ENCODE peak calls at places on chromosomes 7 and 10, in nine cellular contexts. One of them, this sample, is unnamed.

GRCh38 chr10:76697923-76698322 is 939.7 kb downstream of the KCNMA1 start:
- DNase-seq in colonic mucosa: no peak
- DNase-seq in T-helper 22 cell: no peak
- DNase-seq in activated CD4-positive, alpha-beta T cell treated with anti-CD3 and anti-CD28 coated beads for 48 hours: no peak
- DNase-seq in GM06990: no peak
- DNase-seq in WERI-Rb-1: no peak
- DNase-seq in HEK293T: peak
- DNase-seq in T-helper 9 cell: no peak
- DNase-seq in activated CD4-positive, CD25-positive, alpha-beta regulatory T cell: no peak
- DNase-seq in this sample: no peak

GRCh38 chr10:81730901-81731300 is 144.1 kb upstream of the NRG3 start:
- DNase-seq in HEK293T: no peak
- DNase-seq in GM06990: no peak
- DNase-seq in activated CD4-positive, CD25-positive, alpha-beta regulatory T cell: no peak
- DNase-seq in activated CD4-positive, alpha-beta T cell treated with anti-CD3 and anti-CD28 coated beads for 48 hours: no peak
- DNase-seq in T-helper 22 cell: no peak
- DNase-seq in colonic mucosa: no peak
- DNase-seq in T-helper 9 cell: no peak
- DNase-seq in WERI-Rb-1: no peak
- DNase-seq in this sample: peak

GRCh38 chr7:94022550-94022949 is 18.4 kb upstream of the BET1 start:
- DNase-seq in GM06990: no peak
- DNase-seq in T-helper 22 cell: no peak
- DNase-seq in T-helper 9 cell: no peak
- DNase-seq in activated CD4-positive, alpha-beta T cell treated with anti-CD3 and anti-CD28 coated beads for 48 hours: peak
- DNase-seq in colonic mucosa: no peak
- DNase-seq in activated CD4-positive, CD25-positive, alpha-beta regulatory T cell: no peak
- DNase-seq in WERI-Rb-1: no peak
- DNase-seq in HEK293T: no peak
- DNase-seq in this sample: peak

GRCh38 chr10:133396035-133396624 is 2.2 kb downstream of the MTG1 start:
- DNase-seq in WERI-Rb-1: no peak
- DNase-seq in activated CD4-positive, CD25-positive, alpha-beta regulatory T cell: no peak
- DNase-seq in HEK293T: no peak
- DNase-seq in colonic mucosa: no peak
- DNase-seq in activated CD4-positive, alpha-beta T cell treated with anti-CD3 and anti-CD28 coated beads for 48 hours: no peak
- DNase-seq in GM06990: no peak
- DNase-seq in T-helper 22 cell: no peak
- DNase-seq in T-helper 9 cell: no peak
- DNase-seq in this sample: no peak

GRCh38 chr10:117987242-117987909 is 59.4 kb downstream of the RAB11FIP2 start:
- DNase-seq in WERI-Rb-1: no peak
- DNase-seq in T-helper 22 cell: no peak
- DNase-seq in T-helper 9 cell: no peak
- DNase-seq in activated CD4-positive, alpha-beta T cell treated with anti-CD3 and anti-CD28 coated beads for 48 hours: no peak
- DNase-seq in HEK293T: no peak
- DNase-seq in GM06990: no peak
- DNase-seq in colonic mucosa: no peak
- DNase-seq in activated CD4-positive, CD25-positive, alpha-beta regulatory T cell: no peak
- DNase-seq in this sample: no peak

GRCh38 chr10:101564490-101564991 is 23.5 kb downstream of the POLL start:
- DNase-seq in HEK293T: no peak
- DNase-seq in T-helper 9 cell: no peak
- DNase-seq in GM06990: no peak
- DNase-seq in T-helper 22 cell: no peak
- DNase-seq in colonic mucosa: peak
- DNase-seq in activated CD4-positive, CD25-positive, alpha-beta regulatory T cell: no peak
- DNase-seq in activated CD4-positive, alpha-beta T cell treated with anti-CD3 and anti-CD28 coated beads for 48 hours: no peak
- DNase-seq in WERI-Rb-1: peak
- DNase-seq in this sample: no peak

GRCh38 chr7:87926581-87927461 is 7.2 kb upstream of the ADAM22 start:
- DNase-seq in T-helper 22 cell: no peak
- DNase-seq in activated CD4-positive, alpha-beta T cell treated with anti-CD3 and anti-CD28 coated beads for 48 hours: no peak
- DNase-seq in T-helper 9 cell: no peak
- DNase-seq in HEK293T: no peak
- DNase-seq in GM06990: peak
- DNase-seq in WERI-Rb-1: no peak
- DNase-seq in activated CD4-positive, CD25-positive, alpha-beta regulatory T cell: no peak
- DNase-seq in colonic mucosa: peak
- DNase-seq in this sample: peak

GRCh38 chr10:102777696-102778530 is 34.2 kb downstream of the WBP1L start:
- DNase-seq in HEK293T: no peak
- DNase-seq in activated CD4-positive, alpha-beta T cell treated with anti-CD3 and anti-CD28 coated beads for 48 hours: no peak
- DNase-seq in T-helper 9 cell: no peak
- DNase-seq in colonic mucosa: no peak
- DNase-seq in GM06990: no peak
- DNase-seq in T-helper 22 cell: no peak
- DNase-seq in WERI-Rb-1: peak
- DNase-seq in activated CD4-positive, CD25-positive, alpha-beta regulatory T cell: no peak
- DNase-seq in this sample: no peak

GRCh38 chr10:117002206-117002605 is 2.8 kb downstream of the SHTN1 start:
- DNase-seq in T-helper 22 cell: no peak
- DNase-seq in GM06990: no peak
- DNase-seq in T-helper 9 cell: no peak
- DNase-seq in WERI-Rb-1: no peak
- DNase-seq in HEK293T: no peak
- DNase-seq in activated CD4-positive, alpha-beta T cell treated with anti-CD3 and anti-CD28 coated beads for 48 hours: no peak
- DNase-seq in activated CD4-positive, CD25-positive, alpha-beta regulatory T cell: no peak
- DNase-seq in colonic mucosa: no peak
- DNase-seq in this sample: no peak

GRCh38 chr10:100996678-100997363 is 2.8 kb upstream of the LZTS2 start:
- DNase-seq in HEK293T: peak
- DNase-seq in GM06990: no peak
- DNase-seq in colonic mucosa: peak
- DNase-seq in T-helper 22 cell: peak
- DNase-seq in WERI-Rb-1: peak
- DNase-seq in activated CD4-positive, CD25-positive, alpha-beta regulatory T cell: no peak
- DNase-seq in T-helper 9 cell: peak
- DNase-seq in activated CD4-positive, alpha-beta T cell treated with anti-CD3 and anti-CD28 coated beads for 48 hours: peak
- DNase-seq in this sample: peak

GRCh38 chr7:100745184-100745583 is 11.8 kb downstream of the ZAN start:
- DNase-seq in T-helper 22 cell: no peak
- DNase-seq in colonic mucosa: no peak
- DNase-seq in activated CD4-positive, alpha-beta T cell treated with anti-CD3 and anti-CD28 coated beads for 48 hours: no peak
- DNase-seq in T-helper 9 cell: no peak
- DNase-seq in activated CD4-positive, CD25-positive, alpha-beta regulatory T cell: no peak
- DNase-seq in GM06990: peak
- DNase-seq in WERI-Rb-1: no peak
- DNase-seq in HEK293T: no peak
- DNase-seq in this sample: no peak

GRCh38 chr10:12849351-12850181 is 151.9 kb downstream of the CCDC3 start:
- DNase-seq in activated CD4-positive, alpha-beta T cell treated with anti-CD3 and anti-CD28 coated beads for 48 hours: peak
- DNase-seq in T-helper 22 cell: no peak
- DNase-seq in HEK293T: no peak
- DNase-seq in colonic mucosa: peak
- DNase-seq in WERI-Rb-1: no peak
- DNase-seq in GM06990: no peak
- DNase-seq in T-helper 9 cell: no peak
- DNase-seq in activated CD4-positive, CD25-positive, alpha-beta regulatory T cell: no peak
- DNase-seq in this sample: peak

GRCh38 chr10:94343159-94343558 is 19.6 kb downstream of the NOC3L start:
- DNase-seq in activated CD4-positive, CD25-positive, alpha-beta regulatory T cell: no peak
- DNase-seq in activated CD4-positive, alpha-beta T cell treated with anti-CD3 and anti-CD28 coated beads for 48 hours: no peak
- DNase-seq in WERI-Rb-1: no peak
- DNase-seq in GM06990: no peak
- DNase-seq in T-helper 22 cell: no peak
- DNase-seq in T-helper 9 cell: no peak
- DNase-seq in colonic mucosa: no peak
- DNase-seq in HEK293T: no peak
- DNase-seq in this sample: no peak

GRCh38 chr7:135745702-135746312 is 2.8 kb downstream of the FAM180A start:
- DNase-seq in T-helper 9 cell: no peak
- DNase-seq in WERI-Rb-1: no peak
- DNase-seq in activated CD4-positive, alpha-beta T cell treated with anti-CD3 and anti-CD28 coated beads for 48 hours: no peak
- DNase-seq in HEK293T: no peak
- DNase-seq in T-helper 22 cell: no peak
- DNase-seq in colonic mucosa: peak
- DNase-seq in GM06990: no peak
- DNase-seq in activated CD4-positive, CD25-positive, alpha-beta regulatory T cell: no peak
- DNase-seq in this sample: peak

GRCh38 chr10:100993986-100994708 is 5.5 kb upstream of the LZTS2 start:
- DNase-seq in activated CD4-positive, CD25-positive, alpha-beta regulatory T cell: no peak
- DNase-seq in activated CD4-positive, alpha-beta T cell treated with anti-CD3 and anti-CD28 coated beads for 48 hours: no peak
- DNase-seq in T-helper 9 cell: no peak
- DNase-seq in colonic mucosa: no peak
- DNase-seq in GM06990: no peak
- DNase-seq in T-helper 22 cell: no peak
- DNase-seq in WERI-Rb-1: no peak
- DNase-seq in HEK293T: peak
- DNase-seq in this sample: peak

GRCh38 chr10:48505394-48506112 is 99.3 kb downstream of the ARHGAP22 start:
- DNase-seq in colonic mucosa: peak
- DNase-seq in HEK293T: no peak
- DNase-seq in T-helper 22 cell: no peak
- DNase-seq in activated CD4-positive, CD25-positive, alpha-beta regulatory T cell: no peak
- DNase-seq in WERI-Rb-1: peak
- DNase-seq in T-helper 9 cell: no peak
- DNase-seq in GM06990: no peak
- DNase-seq in activated CD4-positive, alpha-beta T cell treated with anti-CD3 and anti-CD28 coated beads for 48 hours: no peak
- DNase-seq in this sample: no peak

GRCh38 chr10:10589540-10589939 is 428.1 kb upstream of the CELF2 start:
- DNase-seq in colonic mucosa: no peak
- DNase-seq in HEK293T: no peak
- DNase-seq in WERI-Rb-1: no peak
- DNase-seq in GM06990: peak
- DNase-seq in T-helper 22 cell: no peak
- DNase-seq in T-helper 9 cell: no peak
- DNase-seq in activated CD4-positive, CD25-positive, alpha-beta regulatory T cell: no peak
- DNase-seq in activated CD4-positive, alpha-beta T cell treated with anti-CD3 and anti-CD28 coated beads for 48 hours: peak
- DNase-seq in this sample: peak

GRCh38 chr7:92646966-92647625 is 56.9 kb upstream of the FAM133B start:
- DNase-seq in T-helper 9 cell: no peak
- DNase-seq in WERI-Rb-1: no peak
- DNase-seq in activated CD4-positive, alpha-beta T cell treated with anti-CD3 and anti-CD28 coated beads for 48 hours: no peak
- DNase-seq in activated CD4-positive, CD25-positive, alpha-beta regulatory T cell: no peak
- DNase-seq in colonic mucosa: no peak
- DNase-seq in T-helper 22 cell: no peak
- DNase-seq in HEK293T: no peak
- DNase-seq in GM06990: no peak
- DNase-seq in this sample: peak

GRCh38 chr7:8068892-8069686 is 100.5 kb downstream of the GLCCI1 start:
- DNase-seq in WERI-Rb-1: no peak
- DNase-seq in activated CD4-positive, alpha-beta T cell treated with anti-CD3 and anti-CD28 coated beads for 48 hours: no peak
- DNase-seq in colonic mucosa: no peak
- DNase-seq in T-helper 9 cell: no peak
- DNase-seq in HEK293T: no peak
- DNase-seq in GM06990: no peak
- DNase-seq in T-helper 22 cell: no peak
- DNase-seq in activated CD4-positive, CD25-positive, alpha-beta regulatory T cell: no peak
- DNase-seq in this sample: no peak

GRCh38 chr10:133460208-133460769 is 6.5 kb downstream of the SCART1 start:
- DNase-seq in WERI-Rb-1: no peak
- DNase-seq in GM06990: no peak
- DNase-seq in HEK293T: no peak
- DNase-seq in colonic mucosa: no peak
- DNase-seq in T-helper 22 cell: no peak
- DNase-seq in activated CD4-positive, CD25-positive, alpha-beta regulatory T cell: no peak
- DNase-seq in T-helper 9 cell: no peak
- DNase-seq in activated CD4-positive, alpha-beta T cell treated with anti-CD3 and anti-CD28 coated beads for 48 hours: no peak
- DNase-seq in this sample: no peak

GRCh38 chr10:131049051-131049450 is 262.5 kb downstream of the TCERG1L start:
- DNase-seq in activated CD4-positive, CD25-positive, alpha-beta regulatory T cell: no peak
- DNase-seq in T-helper 9 cell: no peak
- DNase-seq in GM06990: no peak
- DNase-seq in colonic mucosa: no peak
- DNase-seq in HEK293T: no peak
- DNase-seq in activated CD4-positive, alpha-beta T cell treated with anti-CD3 and anti-CD28 coated beads for 48 hours: no peak
- DNase-seq in WERI-Rb-1: no peak
- DNase-seq in T-helper 22 cell: no peak
- DNase-seq in this sample: no peak

GRCh38 chr7:49001610-49002033 is 77.3 kb downstream of the CDC14C start:
- DNase-seq in activated CD4-positive, alpha-beta T cell treated with anti-CD3 and anti-CD28 coated beads for 48 hours: peak
- DNase-seq in HEK293T: peak
- DNase-seq in T-helper 9 cell: no peak
- DNase-seq in colonic mucosa: peak
- DNase-seq in T-helper 22 cell: no peak
- DNase-seq in WERI-Rb-1: peak
- DNase-seq in activated CD4-positive, CD25-positive, alpha-beta regulatory T cell: no peak
- DNase-seq in GM06990: peak
- DNase-seq in this sample: peak

GRCh38 chr7:38934536-38934935 is 25.5 kb upstream of the VPS41 start:
- DNase-seq in T-helper 9 cell: no peak
- DNase-seq in WERI-Rb-1: peak
- DNase-seq in GM06990: no peak
- DNase-seq in colonic mucosa: no peak
- DNase-seq in HEK293T: no peak
- DNase-seq in T-helper 22 cell: no peak
- DNase-seq in activated CD4-positive, CD25-positive, alpha-beta regulatory T cell: no peak
- DNase-seq in activated CD4-positive, alpha-beta T cell treated with anti-CD3 and anti-CD28 coated beads for 48 hours: no peak
- DNase-seq in this sample: no peak

GRCh38 chr7:142533920-142534319 is 215.4 kb upstream of the PRSS1 start:
- DNase-seq in HEK293T: no peak
- DNase-seq in T-helper 9 cell: no peak
- DNase-seq in colonic mucosa: no peak
- DNase-seq in WERI-Rb-1: no peak
- DNase-seq in activated CD4-positive, CD25-positive, alpha-beta regulatory T cell: no peak
- DNase-seq in T-helper 22 cell: no peak
- DNase-seq in GM06990: no peak
- DNase-seq in activated CD4-positive, alpha-beta T cell treated with anti-CD3 and anti-CD28 coated beads for 48 hours: no peak
- DNase-seq in this sample: no peak

This sample was measured in Caki2.